ENCODE peak calls at places on chromosomes 6 and 20, in four cellular contexts. F, S, D and Z are unnamed samples.
A peak's percentile ranks its signal among the peaks of the same experiment; 100 is the strongest.

GRCh38 chr6:149081281-149081680 is 236.2 kb upstream of the TAB2 start:
- DNase-seq in S (no peak), F (no peak), D (no peak), Z (no peak)

GRCh38 chr6:5837323-5837722 is 169.4 kb downstream of the NRN1 start:
- DNase-seq in D (no peak), F (no peak), S (no peak), Z (no peak)

GRCh38 chr6:156963712-156964700 is 186.8 kb downstream of the ARID1B start:
- DNase-seq in D (peak; percentile 42), F (peak; percentile 6), S (no peak), Z (peak; percentile 65)

GRCh38 chr6:139523986-139524385 is 149.5 kb upstream of the CITED2 start:
- DNase-seq in D (no peak), F (no peak), S (no peak), Z (no peak)

GRCh38 chr20:19987046-19987445 is 30.1 kb upstream of the NAA20 start:
- DNase-seq in F (no peak), S (no peak), D (no peak), Z (no peak)

GRCh38 chr6:52328721-52329120 is 33.2 kb upstream of the PAQR8 start:
- DNase-seq in D (no peak), S (no peak), F (no peak), Z (no peak)

GRCh38 chr6:85484941-85485340 is 35.1 kb downstream of the NT5E start:
- DNase-seq in D (no peak), S (no peak), F (no peak), Z (no peak)

GRCh38 chr6:125952764-125953501 is 3.6 kb upstream of the HINT3 start:
- DNase-seq in F (peak; percentile 34), D (peak; percentile 18), S (no peak), Z (peak; percentile 48)

GRCh38 chr6:18342223-18342622 is 44.9 kb upstream of the RNF144B start:
- DNase-seq in D (no peak), S (no peak), F (peak; percentile 95), Z (no peak)

GRCh38 chr6:81979767-81980166 is 227.3 kb upstream of the TENT5A start:
- DNase-seq in S (no peak), D (no peak), F (no peak), Z (no peak)

GRCh38 chr6:44010411-44011349 is 116.6 kb downstream of the MRPL14 start:
- DNase-seq in D (peak; percentile 46), F (peak; percentile 90), S (no peak), Z (peak; percentile 85)